ENCODE peak calls at places on chromosomes 16 and 17, in six cellular contexts. E is neuronal stem cell, O is psoas muscle, S is upper lobe of right lung, X is fibroblast of villous mesenchyme, K is adrenal gland. U is an unnamed sample.

GRCh38 chr17:5553479-5553878 is 30.8 kb downstream of the NLRP1 start:
- DNase-seq in E (no peak), O (no peak), S (no peak), X (no peak), K (no peak), U (no peak)

GRCh38 chr17:57158296-57158695 is 73.2 kb downstream of the AKAP1 start:
- DNase-seq in E (no peak), O (no peak), S (no peak), X (no peak), K (no peak), U (no peak)

GRCh38 chr17:76681222-76682137 is 29.3 kb downstream of the MXRA7 start:
- DNase-seq in E (peak), O (peak), S (peak), X (peak), K (peak), U (peak)

GRCh38 chr16:3028716-3029319 is 5.0 kb downstream of the THOC6 start:
- DNase-seq in E (no peak), O (no peak), S (no peak), X (no peak), K (no peak), U (no peak)

GRCh38 chr17:36858119-36859002 is 78.9 kb upstream of the LHX1 start:
- DNase-seq in E (no peak), O (no peak), S (no peak), X (no peak), K (no peak), U (no peak)

GRCh38 chr17:28549274-28550132 is 2.9 kb downstream of the UNC119 start:
- DNase-seq in E (no peak), O (no peak), S (no peak), X (no peak), K (no peak), U (no peak)

GRCh38 chr17:27539794-27540193 is 83.5 kb downstream of the KSR1 start:
- DNase-seq in E (no peak), O (no peak), S (no peak), X (no peak), K (no peak), U (no peak)

GRCh38 chr17:31248986-31249385 is 48.1 kb downstream of the OMG start:
- DNase-seq in E (no peak), O (no peak), S (no peak), X (peak), K (no peak), U (peak)

GRCh38 chr16:69302301-69302700 is 8.8 kb upstream of the VPS4A start:
- DNase-seq in E (no peak), O (no peak), S (no peak), X (no peak), K (no peak), U (no peak)

GRCh38 chr17:50055426-50056216 is at the start of gene ITGA3:
- DNase-seq in E (peak), O (peak), S (peak), X (peak), K (peak), U (peak)

GRCh38 chr17:4849011-4849536 is 15.9 kb downstream of the MINK1 start:
- DNase-seq in E (no peak), O (no peak), S (no peak), X (no peak), K (no peak), U (no peak)

GRCh38 chr17:50498021-50498874 is 10.0 kb upstream of the MYCBPAP start:
- DNase-seq in E (no peak), O (peak), S (no peak), X (no peak), K (no peak), U (no peak)

GRCh38 chr17:63433746-63434591 is 12.1 kb downstream of the CYB561 start:
- DNase-seq in E (no peak), O (peak), S (no peak), X (peak), K (peak), U (peak)

GRCh38 chr17:3378321-3378720 is 7.8 kb downstream of the OR3A2 start:
- DNase-seq in E (no peak), O (no peak), S (no peak), X (no peak), K (no peak), U (no peak)

GRCh38 chr16:69513180-69513966 is 52.4 kb upstream of the NFAT5 start:
- DNase-seq in E (no peak), O (no peak), S (no peak), X (peak), K (no peak), U (peak)

GRCh38 chr17:68296217-68297140 is 5.2 kb downstream of the ARSG start:
- DNase-seq in E (no peak), O (peak), S (no peak), X (no peak), K (no peak), U (no peak)
- H3K4me3 ChIP-seq in E (no peak), O (no peak), S (no peak), X (no peak), K (no peak), U (no peak)

GRCh38 chr16:30651124-30652004 is 604 bp downstream of the PRR14 start:
- DNase-seq in E (no peak), O (peak), S (peak), X (peak), K (peak), U (peak)

GRCh38 chr16:30649725-30650368 is 913 bp upstream of the PRR14 start:
- DNase-seq in E (no peak), O (no peak), S (peak), X (no peak), K (no peak), U (no peak)

GRCh38 chr16:30652718-30653117 is 2.0 kb downstream of the PRR14 start:
- DNase-seq in E (no peak), O (no peak), S (no peak), X (no peak), K (no peak), U (no peak)

GRCh38 chr16:30650369-30651123 is at the start of gene PRR14:
- DNase-seq in E (peak), O (peak), S (peak), X (peak), K (peak), U (peak)

DNA sequence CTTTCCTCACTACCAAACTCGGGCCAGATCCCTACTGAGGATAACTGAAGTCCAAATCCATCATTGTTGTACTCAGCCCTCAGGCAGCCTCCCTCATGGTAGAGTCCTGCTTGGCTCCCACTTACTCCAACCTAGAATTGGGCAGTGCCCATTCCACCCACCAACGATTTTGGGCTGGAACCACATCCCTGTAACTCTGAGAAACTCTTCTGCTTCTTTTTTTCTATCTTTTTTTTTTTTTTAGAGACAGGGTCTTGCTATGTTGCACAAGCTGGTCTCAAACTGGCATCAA is 1.2 kb downstream of the PRR14 start:
- DNase-seq in E (no peak), O (no peak), S (no peak), X (no peak), K (no peak), U (no peak)
- H3K4me3 ChIP-seq in E (peak), O (peak), S (peak), X (peak), K (peak), U (peak)

DNA sequence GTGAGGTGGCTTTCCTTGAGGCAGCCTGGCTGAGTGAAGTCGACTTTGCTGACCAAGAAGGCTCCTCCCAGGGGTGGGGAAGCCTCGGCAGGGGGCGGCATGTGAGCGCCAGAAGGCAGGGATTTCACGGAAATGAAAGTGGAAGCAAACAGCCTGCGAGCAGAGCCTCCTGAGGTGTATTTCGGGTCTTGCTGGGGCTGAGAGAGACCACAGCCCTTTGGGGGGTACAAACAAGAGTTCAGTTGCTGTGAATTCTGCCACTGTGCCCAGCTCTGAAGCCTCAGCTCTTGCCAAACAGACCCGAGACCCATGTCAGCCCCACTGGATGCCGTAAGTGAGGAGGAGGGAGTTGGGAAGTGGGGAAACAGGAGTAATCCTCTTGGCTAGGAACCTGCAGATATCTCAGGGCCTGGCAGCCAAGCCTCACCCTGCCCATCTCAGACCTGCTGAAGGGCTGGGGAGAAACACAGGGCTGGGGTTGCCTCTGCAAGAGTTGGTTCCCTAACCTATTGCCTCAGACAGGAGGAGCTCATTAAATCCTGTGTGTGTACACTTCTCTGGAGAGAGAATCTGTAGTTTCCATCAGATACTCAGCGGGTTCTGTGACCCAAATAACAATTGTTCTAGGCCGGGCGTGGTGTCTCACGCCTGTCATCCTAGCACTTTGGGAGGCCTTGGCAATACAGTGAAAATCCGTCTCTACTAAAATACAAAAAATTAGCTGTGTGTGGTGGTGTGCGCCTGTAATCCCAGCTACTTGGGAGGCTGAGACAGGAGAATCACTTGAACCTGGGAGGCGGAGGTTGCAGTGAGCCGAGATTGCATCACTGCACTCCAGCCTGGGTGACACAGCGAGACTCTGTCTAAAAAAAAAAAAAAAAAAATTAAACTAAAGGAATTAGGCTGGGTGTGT is at the start of gene IFI35:
- DNase-seq in E (no peak), O (peak), S (peak), X (peak), K (peak), U (peak)
- H3K4me3 ChIP-seq in E (no peak), O (peak), S (peak), X (peak), K (peak), U (peak)

GRCh38 chr17:44354582-44355309 is 8.9 kb downstream of the FAM171A2 start:
- DNase-seq in E (peak), O (no peak), S (peak), X (no peak), K (peak), U (no peak)

GRCh38 chr17:44351961-44352921 is 7.1 kb downstream of the GRN start:
- DNase-seq in E (no peak), O (no peak), S (no peak), X (no peak), K (no peak), U (no peak)

GRCh38 chr17:44355310-44355640 is 8.4 kb downstream of the FAM171A2 start:
- DNase-seq in E (no peak), O (no peak), S (no peak), X (no peak), K (no peak), U (no peak)

GRCh38 chr17:44352922-44353655 is 8.0 kb downstream of the GRN start:
- DNase-seq in E (no peak), O (no peak), S (no peak), X (no peak), K (no peak), U (no peak)

GRCh38 chr17:44353656-44354331 is 8.7 kb downstream of the GRN start:
- DNase-seq in E (no peak), O (no peak), S (peak), X (no peak), K (peak), U (peak)
- H3K4me3 ChIP-seq in E (peak), O (peak), S (peak), X (no peak), K (no peak), U (no peak)

DNA sequence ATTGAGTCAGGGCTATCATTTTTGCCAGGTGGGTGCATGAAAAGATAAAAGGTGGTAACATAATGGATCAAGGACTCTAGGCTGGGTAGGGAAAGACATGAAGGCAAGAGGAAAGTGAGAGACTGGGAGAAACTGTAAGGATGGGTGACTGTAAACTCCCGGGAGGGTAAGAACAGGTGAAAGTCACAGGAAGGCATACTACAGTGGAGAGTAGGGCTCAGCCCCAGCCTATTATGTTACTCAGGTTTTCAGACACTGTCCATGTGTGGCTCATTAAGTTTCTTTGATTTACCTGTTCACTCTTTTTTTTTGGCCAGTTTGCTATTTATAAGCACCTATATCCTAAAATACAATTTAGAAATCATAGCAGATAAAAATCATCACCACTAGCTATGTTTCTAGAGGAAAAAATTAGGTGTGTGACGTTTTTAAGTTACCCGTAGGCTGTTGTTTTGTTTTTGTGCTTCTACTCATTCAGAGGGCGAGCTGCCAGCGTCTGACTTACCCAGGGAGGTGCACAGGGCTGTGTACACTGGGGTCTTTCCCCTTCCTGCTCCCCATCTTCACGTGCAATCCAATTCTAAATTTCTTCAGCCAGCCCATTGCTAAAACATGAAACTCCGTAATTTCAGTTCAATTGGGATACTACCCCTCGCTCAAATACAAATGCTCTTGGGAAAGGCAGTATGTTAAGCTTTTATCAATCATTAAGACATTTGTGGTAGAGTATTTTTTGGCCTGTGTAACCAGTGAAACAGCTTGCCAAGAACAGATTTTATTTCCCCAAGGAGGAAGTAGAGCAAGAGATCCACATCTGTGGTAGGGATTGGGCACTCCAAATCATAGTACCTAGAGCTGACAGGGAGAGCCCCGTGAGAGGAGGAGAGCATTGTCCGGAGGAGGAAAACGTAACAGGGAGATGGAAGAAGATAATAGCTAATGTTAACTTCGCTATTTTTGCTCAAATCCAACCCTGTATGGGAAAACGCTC is 21.7 kb upstream of the VWA3A start:
- DNase-seq in E (no peak), O (no peak), S (no peak), X (peak), K (peak), U (peak)
- H3K4me3 ChIP-seq in E (no peak), O (peak), S (no peak), X (no peak), K (no peak), U (peak)

GRCh38 chr17:79840204-79840988 is 1.2 kb upstream of the CBX4 start:
- DNase-seq in E (no peak), O (peak), S (peak), X (peak), K (peak), U (peak)
- H3K4me3 ChIP-seq in E (peak), O (peak), S (peak), X (no peak), K (no peak), U (no peak)

GRCh38 chr16:10552281-10552680 is 28.1 kb downstream of the EMP2 start:
- DNase-seq in E (no peak), O (no peak), S (no peak), X (no peak), K (no peak), U (no peak)

GRCh38 chr16:10551881-10552280 is 28.5 kb downstream of the EMP2 start:
- DNase-seq in E (no peak), O (no peak), S (no peak), X (no peak), K (no peak), U (no peak)

GRCh38 chr16:10554569-10554968 is 25.8 kb downstream of the EMP2 start:
- DNase-seq in E (no peak), O (no peak), S (no peak), X (no peak), K (no peak), U (no peak)

GRCh38 chr16:10556240-10556639 is 24.2 kb downstream of the EMP2 start:
- DNase-seq in E (no peak), O (no peak), S (no peak), X (no peak), K (no peak), U (no peak)

GRCh38 chr16:10552998-10553491 is 27.4 kb downstream of the EMP2 start:
- DNase-seq in E (no peak), O (peak), S (peak), X (peak), K (peak), U (no peak)
- H3K4me3 ChIP-seq in E (no peak), O (peak), S (peak), X (no peak), K (no peak), U (no peak)

GRCh38 chr17:34169501-34169900 is 85.6 kb upstream of the CCL2 start:
- DNase-seq in E (no peak), O (no peak), S (no peak), X (no peak), K (no peak), U (no peak)

GRCh38 chr17:34168989-34169388 is 86.1 kb upstream of the CCL2 start:
- DNase-seq in E (no peak), O (no peak), S (no peak), X (no peak), K (no peak), U (no peak)

GRCh38 chr17:34167359-34167758 is 87.7 kb upstream of the CCL2 start:
- DNase-seq in E (no peak), O (no peak), S (no peak), X (no peak), K (no peak), U (no peak)

GRCh38 chr17:34163681-34164080 is 91.4 kb upstream of the CCL2 start:
- DNase-seq in E (peak), O (no peak), S (no peak), X (peak), K (peak), U (peak)

GRCh38 chr17:34166394-34166793 is 88.7 kb upstream of the CCL2 start:
- DNase-seq in E (no peak), O (no peak), S (no peak), X (no peak), K (no peak), U (no peak)
- H3K4me3 ChIP-seq in E (no peak), O (no peak), S (no peak), X (no peak), K (no peak), U (no peak)

DNA sequence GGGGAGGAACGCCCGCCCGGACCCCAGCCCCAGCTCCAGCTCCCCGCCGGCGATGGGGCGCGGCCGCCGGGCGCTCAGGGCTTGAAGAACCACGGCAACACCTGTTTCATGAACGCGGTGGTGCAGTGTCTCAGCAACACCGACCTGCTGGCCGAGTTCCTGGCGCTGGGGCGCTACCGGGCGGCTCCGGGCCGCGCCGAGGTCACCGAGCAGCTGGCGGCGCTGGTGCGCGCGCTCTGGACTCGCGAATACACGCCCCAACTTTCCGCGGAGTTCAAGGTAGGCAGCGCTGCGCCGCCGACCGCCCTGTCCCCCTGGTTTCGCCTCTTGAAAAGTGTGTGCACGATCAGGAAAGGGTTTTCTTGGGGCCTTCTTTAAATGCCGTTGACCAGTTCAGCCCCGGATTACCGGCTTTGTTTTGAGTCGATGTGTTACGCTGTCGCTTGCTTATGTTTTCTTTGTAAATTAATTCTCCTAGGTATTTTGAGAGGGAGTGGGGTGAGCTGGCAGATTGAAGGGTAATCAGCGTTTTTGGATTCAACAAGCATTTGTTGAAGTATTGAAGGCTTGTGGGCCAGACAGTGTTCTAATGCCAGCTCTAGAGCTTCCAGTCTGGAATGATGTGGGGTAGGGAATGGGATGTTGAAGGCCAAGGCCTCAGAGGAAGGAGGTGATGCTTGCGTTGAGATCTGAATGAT is 690 bp downstream of the USP43 start:
- DNase-seq in E (peak), O (no peak), S (peak), X (peak), K (peak), U (peak)
- H3K4me3 ChIP-seq in E (peak), O (peak), S (peak), X (peak), K (no peak), U (peak)